ENCODE peak calls at places on chromosomes 11 and 22, in six cellular contexts. One of them, this sample, is unnamed.

GRCh38 chr22:21758465-21758864 is 22.9 kb upstream of the YPEL1 start:
- DNase-seq in vagina: no peak
- DNase-seq in ascending aorta: no peak
- DNase-seq in HCT116: no peak
- DNase-seq in A549: no peak
- DNase-seq in upper lobe of right lung: no peak
- DNase-seq in this sample: no peak

GRCh38 chr22:33240901-33241300 is 182.7 kb upstream of the SYN3 start:
- DNase-seq in vagina: no peak
- DNase-seq in ascending aorta: no peak
- DNase-seq in HCT116: no peak
- DNase-seq in A549: no peak
- DNase-seq in upper lobe of right lung: no peak
- DNase-seq in this sample: peak; percentile 36

GRCh38 chr22:47337161-47337621 is 574.7 kb downstream of the TBC1D22A start:
- DNase-seq in vagina: peak; percentile 75
- DNase-seq in ascending aorta: no peak
- DNase-seq in HCT116: peak; percentile 76
- DNase-seq in A549: peak; percentile 73
- DNase-seq in upper lobe of right lung: no peak
- DNase-seq in this sample: peak; percentile 4

GRCh38 chr22:35587896-35588295 is 29.2 kb downstream of the MB start:
- DNase-seq in vagina: no peak
- DNase-seq in ascending aorta: no peak
- DNase-seq in HCT116: no peak
- DNase-seq in A549: no peak
- DNase-seq in upper lobe of right lung: no peak
- DNase-seq in this sample: no peak

GRCh38 chr11:85977751-85978160 is 91.1 kb downstream of the PICALM start:
- DNase-seq in vagina: no peak
- DNase-seq in ascending aorta: no peak
- DNase-seq in HCT116: no peak
- DNase-seq in A549: no peak
- DNase-seq in upper lobe of right lung: no peak
- DNase-seq in this sample: no peak

GRCh38 chr11:120554771-120555432 is 43.4 kb downstream of the GRIK4 start:
- DNase-seq in vagina: no peak
- DNase-seq in ascending aorta: no peak
- DNase-seq in HCT116: no peak
- DNase-seq in A549: no peak
- DNase-seq in upper lobe of right lung: no peak
- DNase-seq in this sample: no peak

GRCh38 chr11:130449246-130449990 is 973 bp downstream of the ADAMTS15 start:
- DNase-seq in vagina: no peak
- DNase-seq in ascending aorta: no peak
- DNase-seq in HCT116: no peak
- DNase-seq in A549: no peak
- DNase-seq in upper lobe of right lung: peak; percentile 69
- DNase-seq in this sample: no peak

GRCh38 chr11:75031224-75031753 is 42.6 kb downstream of the NEU3 start:
- DNase-seq in vagina: peak; percentile 70
- DNase-seq in ascending aorta: no peak
- DNase-seq in HCT116: no peak
- DNase-seq in A549: no peak
- DNase-seq in upper lobe of right lung: no peak
- DNase-seq in this sample: peak; percentile 36

GRCh38 chr11:134743809-134744195 is 331.8 kb upstream of the B3GAT1 start:
- DNase-seq in vagina: no peak
- DNase-seq in ascending aorta: peak; percentile 21
- DNase-seq in HCT116: no peak
- DNase-seq in A549: no peak
- DNase-seq in upper lobe of right lung: no peak
- DNase-seq in this sample: no peak

GRCh38 chr22:26903030-26903856 is 245.9 kb downstream of the MIAT start:
- DNase-seq in vagina: no peak
- DNase-seq in ascending aorta: no peak
- DNase-seq in HCT116: no peak
- DNase-seq in A549: no peak
- DNase-seq in upper lobe of right lung: no peak
- DNase-seq in this sample: no peak

GRCh38 chr22:37161442-37161841 is 11.7 kb upstream of the IL2RB start:
- DNase-seq in vagina: no peak
- DNase-seq in ascending aorta: no peak
- DNase-seq in HCT116: peak; percentile 23
- DNase-seq in A549: peak; percentile 25
- DNase-seq in upper lobe of right lung: no peak
- DNase-seq in this sample: no peak

GRCh38 chr11:83617671-83618070 is 331.5 kb upstream of the CCDC90B start:
- DNase-seq in vagina: no peak
- DNase-seq in ascending aorta: no peak
- DNase-seq in HCT116: no peak
- DNase-seq in A549: no peak
- DNase-seq in upper lobe of right lung: no peak
- DNase-seq in this sample: no peak

GRCh38 chr22:25357056-25357455 is 137.6 kb downstream of the CRYBB2 start:
- DNase-seq in vagina: no peak
- DNase-seq in ascending aorta: peak; percentile 15
- DNase-seq in HCT116: no peak
- DNase-seq in A549: no peak
- DNase-seq in upper lobe of right lung: peak; percentile 42
- DNase-seq in this sample: no peak

GRCh38 chr11:104000798-104001197 is 35.6 kb upstream of the DDI1 start:
- DNase-seq in vagina: no peak
- DNase-seq in ascending aorta: no peak
- DNase-seq in HCT116: no peak
- DNase-seq in A549: no peak
- DNase-seq in upper lobe of right lung: no peak
- DNase-seq in this sample: no peak

GRCh38 chr11:81005595-81005994 is 1564.8 kb upstream of the TENM4 start:
- DNase-seq in vagina: no peak
- DNase-seq in ascending aorta: no peak
- DNase-seq in HCT116: no peak
- DNase-seq in A549: peak; percentile 0
- DNase-seq in upper lobe of right lung: no peak
- DNase-seq in this sample: peak; percentile 97

GRCh38 chr11:1194231-1194976 is 28.5 kb upstream of the MUC5B start:
- DNase-seq in vagina: no peak
- DNase-seq in ascending aorta: peak; percentile 48
- DNase-seq in HCT116: no peak
- DNase-seq in A549: no peak
- DNase-seq in upper lobe of right lung: peak; percentile 58
- DNase-seq in this sample: no peak

GRCh38 chr11:6259638-6260019 is at the start of gene CCKBR:
- DNase-seq in vagina: no peak
- DNase-seq in ascending aorta: no peak
- DNase-seq in HCT116: no peak
- DNase-seq in A549: no peak
- DNase-seq in upper lobe of right lung: peak; percentile 71
- DNase-seq in this sample: no peak

GRCh38 chr22:41070665-41071331 is 21.6 kb upstream of the EP300 start:
- DNase-seq in vagina: no peak
- DNase-seq in ascending aorta: no peak
- DNase-seq in HCT116: no peak
- DNase-seq in A549: no peak
- DNase-seq in upper lobe of right lung: peak; percentile 76
- DNase-seq in this sample: no peak

GRCh38 chr11:85663781-85664560 is 958 bp downstream of the CREBZF start:
- DNase-seq in vagina: no peak
- DNase-seq in ascending aorta: peak; percentile 92
- DNase-seq in HCT116: peak; percentile 48
- DNase-seq in A549: peak; percentile 52
- DNase-seq in upper lobe of right lung: peak; percentile 92
- DNase-seq in this sample: peak; percentile 43

GRCh38 chr22:45667486-45667885 is 4.1 kb upstream of the ATXN10 start:
- DNase-seq in vagina: no peak
- DNase-seq in ascending aorta: no peak
- DNase-seq in HCT116: no peak
- DNase-seq in A549: no peak
- DNase-seq in upper lobe of right lung: no peak
- DNase-seq in this sample: no peak

GRCh38 chr11:73760066-73760679 is 701 bp downstream of the RAB6A start:
- DNase-seq in vagina: peak; percentile 91
- DNase-seq in ascending aorta: peak; percentile 77
- DNase-seq in HCT116: no peak
- DNase-seq in A549: peak; percentile 59
- DNase-seq in upper lobe of right lung: peak; percentile 81
- DNase-seq in this sample: no peak

GRCh38 chr22:43110444-43110926 is at the start of gene BIK:
- DNase-seq in vagina: no peak
- DNase-seq in ascending aorta: peak; percentile 72
- DNase-seq in HCT116: no peak
- DNase-seq in A549: no peak
- DNase-seq in upper lobe of right lung: peak; percentile 75
- DNase-seq in this sample: peak; percentile 29

GRCh38 chr11:4697583-4697982 is at the start of gene OR51E2:
- DNase-seq in vagina: no peak
- DNase-seq in ascending aorta: no peak
- DNase-seq in HCT116: no peak
- DNase-seq in A549: no peak
- DNase-seq in upper lobe of right lung: no peak
- DNase-seq in this sample: peak; percentile 54

GRCh38 chr11:99739464-99740089 is 718.8 kb downstream of the CNTN5 start:
- DNase-seq in vagina: no peak
- DNase-seq in ascending aorta: no peak
- DNase-seq in HCT116: no peak
- DNase-seq in A549: peak; percentile 3
- DNase-seq in upper lobe of right lung: no peak
- DNase-seq in this sample: no peak

GRCh38 chr11:133927690-133928627 is 28.8 kb downstream of the IGSF9B start:
- DNase-seq in vagina: no peak
- DNase-seq in ascending aorta: peak; percentile 72
- DNase-seq in HCT116: no peak
- DNase-seq in A549: peak; percentile 73
- DNase-seq in upper lobe of right lung: peak; percentile 80
- DNase-seq in this sample: peak; percentile 24

GRCh38 chr11:95108159-95108611 is 18.5 kb downstream of the ENDOD1 start:
- DNase-seq in vagina: no peak
- DNase-seq in ascending aorta: peak; percentile 78
- DNase-seq in HCT116: no peak
- DNase-seq in A549: no peak
- DNase-seq in upper lobe of right lung: no peak
- DNase-seq in this sample: peak; percentile 77

GRCh38 chr11:67543585-67543984 is 20.3 kb upstream of the CABP2 start:
- DNase-seq in vagina: no peak
- DNase-seq in ascending aorta: no peak
- DNase-seq in HCT116: no peak
- DNase-seq in A549: no peak
- DNase-seq in upper lobe of right lung: no peak
- DNase-seq in this sample: no peak

GRCh38 chr11:67546852-67547251 is 23.6 kb upstream of the CABP2 start:
- DNase-seq in vagina: no peak
- DNase-seq in ascending aorta: no peak
- DNase-seq in HCT116: no peak
- DNase-seq in A549: no peak
- DNase-seq in upper lobe of right lung: no peak
- DNase-seq in this sample: no peak

GRCh38 chr11:67542971-67543370 is 19.7 kb upstream of the CABP2 start:
- DNase-seq in vagina: no peak
- DNase-seq in ascending aorta: no peak
- DNase-seq in HCT116: no peak
- DNase-seq in A549: no peak
- DNase-seq in upper lobe of right lung: no peak
- DNase-seq in this sample: no peak

GRCh38 chr11:67544591-67545242 is 21.5 kb upstream of the CABP2 start:
- DNase-seq in vagina: no peak
- DNase-seq in ascending aorta: no peak
- DNase-seq in HCT116: no peak
- DNase-seq in A549: no peak
- DNase-seq in upper lobe of right lung: no peak
- DNase-seq in this sample: peak; percentile 19

GRCh38 chr11:67545280-67545679 is 22.0 kb upstream of the CABP2 start:
- DNase-seq in vagina: no peak
- DNase-seq in ascending aorta: no peak
- DNase-seq in HCT116: no peak
- DNase-seq in A549: no peak
- DNase-seq in upper lobe of right lung: no peak
- DNase-seq in this sample: no peak
- TF ChIP-seq CTCF in vagina: no peak
- TF ChIP-seq CTCF in ascending aorta: no peak
- TF ChIP-seq CTCF in HCT116: no peak
- TF ChIP-seq CTCF in A549: no peak
- TF ChIP-seq CTCF in upper lobe of right lung: no peak
- TF ChIP-seq CTCF in this sample: no peak

DNA sequence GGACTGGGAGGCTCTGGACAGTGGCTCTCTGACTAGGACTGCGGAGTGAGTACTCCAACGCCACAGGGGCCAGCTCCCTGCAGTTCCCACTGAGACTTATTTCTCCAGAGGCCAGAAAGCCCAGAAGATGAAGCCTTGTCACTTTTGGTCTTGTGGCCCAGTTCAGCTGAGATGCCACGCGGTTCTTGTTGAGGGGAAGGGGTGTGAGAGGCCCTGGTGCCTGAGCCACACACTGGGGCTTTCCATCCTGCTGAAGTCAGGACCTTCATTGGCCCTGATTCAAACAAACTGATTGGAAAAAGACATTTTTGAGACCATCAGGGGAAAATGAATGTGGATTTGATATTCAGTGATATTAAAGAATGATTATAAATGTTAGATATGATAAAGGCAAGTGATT is 73.6 kb downstream of the UBASH3B start:
- DNase-seq in vagina: no peak
- DNase-seq in ascending aorta: no peak
- DNase-seq in HCT116: no peak
- DNase-seq in A549: no peak
- DNase-seq in upper lobe of right lung: no peak
- DNase-seq in this sample: no peak
- H3K4me1 ChIP-seq in vagina: no peaks in the 10 kb centered on the region
- H3K4me1 ChIP-seq in ascending aorta: no peaks in the 10 kb centered on the region
- H3K4me1 ChIP-seq in HCT116: no peaks in the 10 kb centered on the region
- H3K4me1 ChIP-seq in A549: peaks cover 63% of the 10 kb centered on the region
- H3K4me1 ChIP-seq in upper lobe of right lung: peaks cover 19% of the 10 kb centered on the region
- H3K4me1 ChIP-seq in this sample: no peaks in the 10 kb centered on the region

GRCh38 chr11:100827934-100828661 is 141.0 kb downstream of the ARHGAP42 start:
- DNase-seq in vagina: no peak
- DNase-seq in ascending aorta: no peak
- DNase-seq in HCT116: peak; percentile 48
- DNase-seq in A549: peak; percentile 18
- DNase-seq in upper lobe of right lung: no peak
- DNase-seq in this sample: peak; percentile 46
- H3K27ac ChIP-seq in vagina: no peak overlapping the region
- H3K27ac ChIP-seq in ascending aorta: no peak overlapping the region
- H3K27ac ChIP-seq in HCT116: peak overlapping the region; percentile 0
- H3K27ac ChIP-seq in A549: peak overlapping the region; percentile 59
- H3K27ac ChIP-seq in upper lobe of right lung: no peak overlapping the region
- H3K27ac ChIP-seq in this sample: no peak overlapping the region

GRCh38 chr22:20106205-20106848 is 9.6 kb upstream of the RANBP1 start:
- DNase-seq in vagina: no peak
- DNase-seq in ascending aorta: no peak
- DNase-seq in HCT116: no peak
- DNase-seq in A549: no peak
- DNase-seq in upper lobe of right lung: no peak
- DNase-seq in this sample: no peak
- TF ChIP-seq CTCF in vagina: no peak
- TF ChIP-seq CTCF in ascending aorta: no peak
- TF ChIP-seq CTCF in HCT116: no peak
- TF ChIP-seq CTCF in A549: no peak
- TF ChIP-seq CTCF in upper lobe of right lung: no peak
- TF ChIP-seq CTCF in this sample: no peak

GRCh38 chr11:69303427-69303826 is 9.5 kb downstream of the MYEOV start:
- DNase-seq in vagina: no peak
- DNase-seq in ascending aorta: no peak
- DNase-seq in HCT116: no peak
- DNase-seq in A549: no peak
- DNase-seq in upper lobe of right lung: peak; percentile 55
- DNase-seq in this sample: no peak
- H3K4me1 ChIP-seq in vagina: peaks cover 32% of the 10 kb centered on the region
- H3K4me1 ChIP-seq in ascending aorta: peaks cover 15% of the 10 kb centered on the region
- H3K4me1 ChIP-seq in HCT116: peaks cover 80% of the 10 kb centered on the region
- H3K4me1 ChIP-seq in A549: peaks cover 76% of the 10 kb centered on the region
- H3K4me1 ChIP-seq in upper lobe of right lung: peaks cover 6% of the 10 kb centered on the region
- H3K4me1 ChIP-seq in this sample: peaks cover 25% of the 10 kb centered on the region

GRCh38 chr11:15901046-15901445 is 455.3 kb downstream of the SOX6 start:
- DNase-seq in vagina: no peak
- DNase-seq in ascending aorta: no peak
- DNase-seq in HCT116: no peak
- DNase-seq in A549: no peak
- DNase-seq in upper lobe of right lung: peak; percentile 60
- DNase-seq in this sample: no peak
- H3K27ac ChIP-seq in vagina: no peak overlapping the region
- H3K27ac ChIP-seq in ascending aorta: no peak overlapping the region
- H3K27ac ChIP-seq in HCT116: no peak overlapping the region
- H3K27ac ChIP-seq in A549: no peak overlapping the region
- H3K27ac ChIP-seq in upper lobe of right lung: no peak overlapping the region
- H3K27ac ChIP-seq in this sample: no peak overlapping the region